ENCODE peak calls at places on chromosomes 11 and 22, in four cellular contexts. W is fibroblast of lung, M is AG10803, V is left ventricle myocardium inferior. F is an unnamed sample.

GRCh38 chr11:60934790-60935605 is 10.7 kb downstream of the TMEM132A start:
- DNase-seq in W (no peak), M (no peak), V (no peak), F (no peak)

GRCh38 chr11:125049393-125049792 is 13.7 kb upstream of the SLC37A2 start:
- DNase-seq in W (no peak), M (no peak), V (no peak), F (no peak)

GRCh38 chr11:76672431-76673163 is 2.0 kb upstream of the LRRC32 start:
- DNase-seq in W (no peak), M (no peak), V (no peak), F (no peak)

GRCh38 chr22:46084943-46085830 is 65.1 kb upstream of the PPARA start:
- DNase-seq in W (no peak), M (peak; percentile 96), V (peak; percentile 90), F (peak; percentile 82)

GRCh38 chr22:39592104-39593060 is 21.8 kb downstream of the CACNA1I start:
- DNase-seq in W (peak; percentile 77), M (peak; percentile 77), V (no peak), F (peak; percentile 69)

GRCh38 chr11:128467610-128468041 is 119.7 kb downstream of the ETS1 start:
- DNase-seq in W (peak; percentile 94), M (peak; percentile 98), V (no peak), F (peak; percentile 97)

GRCh38 chr11:9060700-9061111 is 30.7 kb downstream of the SCUBE2 start:
- DNase-seq in W (no peak), M (no peak), V (no peak), F (no peak)

GRCh38 chr11:65438257-65439151 is 15.9 kb downstream of the NEAT1 start:
- DNase-seq in W (peak; percentile 48), M (peak; percentile 35), V (no peak), F (peak; percentile 36)

GRCh38 chr11:68783216-68783821 is 32.0 kb upstream of the TESMIN start:
- DNase-seq in W (no peak), M (no peak), V (peak; percentile 74), F (no peak)

GRCh38 chr11:124150684-124151083 is 32.5 kb upstream of the OR10D3 start:
- DNase-seq in W (no peak), M (no peak), V (no peak), F (no peak)

GRCh38 chr11:110219011-110219785 is 77.2 kb downstream of the RDX start:
- DNase-seq in W (no peak), M (peak; percentile 20), V (no peak), F (peak; percentile 56)

GRCh38 chr11:134071306-134071705 is 2.4 kb downstream of the JAM3 start:
- DNase-seq in W (no peak), M (no peak), V (no peak), F (no peak)

DNA sequence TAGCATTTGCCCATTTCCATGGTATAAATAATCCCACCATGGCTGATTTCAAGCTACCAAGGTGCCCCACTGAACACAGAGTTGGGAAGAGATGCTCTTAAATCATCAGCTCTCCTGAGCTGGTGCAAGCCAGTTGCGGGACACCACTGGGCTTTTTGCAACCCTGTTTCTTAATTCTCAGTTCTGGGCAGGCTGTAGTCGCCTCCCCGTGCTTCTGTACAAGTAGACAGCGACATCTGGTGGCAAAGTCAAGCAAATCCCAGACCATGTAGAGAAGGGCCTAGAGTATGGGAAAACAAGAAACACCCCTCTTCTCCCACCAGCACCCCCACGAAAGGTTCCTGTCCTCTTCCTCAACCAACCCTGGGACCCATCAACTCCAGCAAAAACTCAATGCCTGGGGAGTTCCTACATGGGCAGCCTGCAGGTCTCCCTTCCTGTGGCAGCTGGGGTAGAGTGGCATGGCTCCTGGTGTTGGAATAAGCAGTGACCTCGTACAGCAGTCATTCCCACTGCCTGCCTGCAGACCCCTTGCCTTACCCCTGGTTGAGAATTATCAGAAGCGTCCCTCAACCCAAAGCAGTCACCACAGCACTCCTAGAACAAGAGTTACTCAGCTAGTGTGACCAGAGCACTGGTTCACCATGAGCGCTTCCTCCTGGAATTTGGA is 68.4 kb downstream of the IGLL5 start:
- DNase-seq in W (peak; percentile 75), M (peak; percentile 74), V (no peak), F (peak; percentile 44)
- H3K4me3 ChIP-seq in W (no peak overlapping the region), M (no peak overlapping the region), V (no peak overlapping the region), F (no peak overlapping the region)

GRCh38 chr22:30763815-30764686 is 69.4 kb downstream of the OSBP2 start:
- DNase-seq in W (peak; percentile 84), M (peak; percentile 80), V (no peak), F (peak; percentile 84)
- TF ChIP-seq CTCF in W (peak; percentile 70), M (peak; percentile 83), V (peak; percentile 69), F (peak; percentile 56)

DNA sequence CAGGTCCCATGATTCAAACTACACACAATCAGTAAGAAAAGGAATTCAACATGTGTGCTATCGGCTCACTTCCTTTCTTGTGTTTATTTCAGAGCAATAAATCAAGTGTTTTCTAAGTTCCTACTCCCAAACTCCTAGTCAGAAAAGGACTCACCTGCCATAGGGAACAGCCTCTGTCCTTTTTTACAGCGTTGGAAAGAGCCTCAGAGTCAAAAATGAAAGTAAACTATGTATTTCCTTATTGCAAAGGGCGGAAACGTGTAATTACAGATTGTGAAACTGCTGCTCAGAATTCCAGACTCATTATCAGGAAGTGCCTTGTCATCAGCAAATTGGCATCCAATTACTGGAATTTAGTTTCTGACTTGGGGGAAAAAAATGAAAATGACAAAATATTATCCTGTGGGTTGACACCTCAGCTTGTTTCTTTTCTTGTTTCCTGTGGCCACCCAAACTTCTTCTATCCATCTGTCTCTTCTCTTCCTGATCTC is at the start of gene CASP4:
- DNase-seq in W (peak; percentile 87), M (peak; percentile 89), V (no peak), F (peak; percentile 89)
- H3K4me3 ChIP-seq in W (peak within 1 kb of the TSS; percentile 49), M (peak within 1 kb of the TSS; percentile 65), V (peak within 1 kb of the TSS; percentile 65), F (peak within 1 kb of the TSS; percentile 57)

DNA sequence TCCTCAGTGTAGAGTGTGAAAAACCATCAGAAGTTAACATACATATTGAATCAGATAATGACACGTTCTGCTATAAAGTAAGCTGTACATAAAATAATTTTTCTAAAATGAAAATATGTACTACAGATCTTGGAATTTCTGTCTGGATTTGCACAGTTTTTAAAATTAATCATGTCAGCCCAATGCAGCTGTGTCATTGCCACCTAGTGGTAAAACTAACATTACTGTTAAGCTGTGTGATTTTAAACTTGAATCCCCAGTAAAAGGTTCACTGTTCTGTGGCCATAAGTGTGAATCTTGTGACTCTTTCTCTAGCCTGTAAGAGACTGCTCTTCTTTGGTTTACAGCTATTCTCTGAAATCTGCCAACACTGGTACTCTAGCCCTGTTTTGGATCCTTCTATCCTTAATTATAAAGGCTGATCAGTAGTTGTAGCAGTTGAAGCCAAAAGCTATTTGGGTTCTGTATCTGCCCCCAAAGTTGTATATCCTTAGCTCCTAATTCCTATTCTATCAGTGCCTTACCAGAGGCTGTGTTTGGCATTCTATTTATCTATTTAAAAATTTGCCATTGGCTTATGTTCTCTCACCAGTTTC is 4.0 kb downstream of the JRKL start:
- DNase-seq in W (peak; percentile 66), M (peak; percentile 55), V (no peak), F (peak; percentile 24)
- TF ChIP-seq CTCF in W (peak; percentile 71), M (peak; percentile 82), V (peak; percentile 76), F (peak; percentile 71)

GRCh38 chr11:103883856-103884255 is 152.6 kb upstream of the DDI1 start:
- DNase-seq in W (no peak), M (no peak), V (no peak), F (no peak)

GRCh38 chr11:103889679-103890078 is 146.8 kb upstream of the DDI1 start:
- DNase-seq in W (no peak), M (no peak), V (no peak), F (no peak)

GRCh38 chr11:103890654-103891053 is 145.8 kb upstream of the DDI1 start:
- DNase-seq in W (no peak), M (no peak), V (no peak), F (no peak)

GRCh38 chr11:103888541-103888951 is 147.9 kb upstream of the DDI1 start:
- DNase-seq in W (no peak), M (no peak), V (no peak), F (no peak)

GRCh38 chr11:103887001-103887680 is 149.3 kb upstream of the DDI1 start:
- DNase-seq in W (no peak), M (no peak), V (no peak), F (no peak)
- H3K4me3 ChIP-seq in W (no peak overlapping the region), M (no peak overlapping the region), V (peak overlapping the region; percentile 33), F (no peak overlapping the region)

GRCh38 chr22:25700996-25701815 is 40.8 kb upstream of the MYO18B start:
- DNase-seq in W (peak; percentile 68), M (peak; percentile 67), V (peak; percentile 39), F (peak; percentile 85)
- TF ChIP-seq CTCF in W (no peak), M (no peak), V (no peak), F (no peak)

GRCh38 chr11:115191761-115192160 is 312.5 kb downstream of the CADM1 start:
- DNase-seq in W (peak; percentile 68), M (peak; percentile 59), V (no peak), F (no peak)

GRCh38 chr11:115193931-115194797 is 310.1 kb downstream of the CADM1 start:
- DNase-seq in W (no peak), M (peak; percentile 29), V (no peak), F (no peak)

GRCh38 chr11:115197031-115197430 is 307.2 kb downstream of the CADM1 start:
- DNase-seq in W (no peak), M (no peak), V (no peak), F (no peak)

GRCh38 chr11:115197433-115197832 is 306.8 kb downstream of the CADM1 start:
- DNase-seq in W (no peak), M (no peak), V (no peak), F (no peak)

GRCh38 chr11:115194798-115195101 is 309.5 kb downstream of the CADM1 start:
- DNase-seq in W (peak; percentile 83), M (peak; percentile 88), V (no peak), F (no peak)
- H3K4me3 ChIP-seq in W (no peak overlapping the region), M (no peak overlapping the region), V (peak overlapping the region; percentile 22), F (no peak overlapping the region)

F was measured in foreskin fibroblast.